ENCODE peak calls at places on chromosomes 13 and 19, in four cellular contexts. A is stimulated activated CD4-positive, alpha-beta T cell treated with anti-CD3 and anti-CD28 coated beads, Interleukin-1b, Interleukin-23, amount 100 ng/mL, for 24 hours; B is upper lobe of right lung; X is NCI-H2081. O is an unnamed sample.

GRCh38 chr19:52200044-52200443 is 10.2 kb downstream of the PPP2R1A start:
- DNase-seq in A (no peak), X (no peak), B (no peak), O (no peak)

GRCh38 chr19:41837981-41838708 is 6.3 kb downstream of the LYPD4 start:
- DNase-seq in B (peak; percentile 30), X (no peak), A (no peak), O (no peak)

GRCh38 chr19:47111081-47111589 is 2.4 kb downstream of the ZC3H4 start:
- DNase-seq in B (peak; percentile 74), A (peak; percentile 35), X (no peak), O (no peak)

GRCh38 chr13:87656311-87656710 is 14.9 kb upstream of the SLITRK5 start:
- DNase-seq in X (peak; percentile 96), B (no peak), A (no peak), O (no peak)

GRCh38 chr19:36963262-36963661 is 47.1 kb downstream of the ZNF568 start:
- DNase-seq in B (no peak), X (peak; percentile 96), A (no peak), O (no peak)

GRCh38 chr19:17855333-17856152 is 4.2 kb upstream of the RPL18A start:
- DNase-seq in B (peak; percentile 92), A (peak; percentile 89), X (peak; percentile 73), O (peak; percentile 64)

GRCh38 chr19:40831502-40832430 is 18.5 kb downstream of the CYP2A6 start:
- DNase-seq in A (no peak), X (no peak), B (no peak), O (no peak)

GRCh38 chr19:14106840-14107239 is 10.7 kb downstream of the PRKACA start:
- DNase-seq in X (no peak), A (no peak), B (no peak), O (no peak)

GRCh38 chr19:31261651-31262331 is 87.4 kb downstream of the TSHZ3 start:
- DNase-seq in X (no peak), A (no peak), B (no peak), O (no peak)

GRCh38 chr19:56566904-56567273 is 379 bp upstream of the ZNF470 start:
- DNase-seq in A (peak; percentile 18), X (no peak), B (peak; percentile 78), O (peak; percentile 2)

GRCh38 chr13:44874176-44874575 is 115.1 kb downstream of the NUFIP1 start:
- DNase-seq in B (no peak), A (no peak), X (no peak), O (no peak)

GRCh38 chr19:3798137-3798536 is 12.0 kb upstream of the MATK start:
- DNase-seq in B (no peak), X (no peak), A (no peak), O (no peak)

GRCh38 chr13:47397739-47398138 is 500.9 kb upstream of the HTR2A start:
- DNase-seq in A (no peak), X (no peak), B (no peak), O (no peak)

GRCh38 chr13:77521595-77522367 is 13.7 kb upstream of the SCEL start:
- DNase-seq in B (peak; percentile 74), X (no peak), A (no peak), O (no peak)

GRCh38 chr13:51614350-51614786 is 30.1 kb downstream of the WDFY2 start:
- DNase-seq in B (no peak), A (peak; percentile 35), X (peak; percentile 80), O (peak; percentile 35)

GRCh38 chr19:37928527-37929286 is 21.7 kb downstream of the SIPA1L3 start:
- DNase-seq in X (no peak), B (no peak), A (no peak), O (no peak)

GRCh38 chr19:4363571-4364304 is 20.4 kb downstream of the MPND start:
- DNase-seq in B (no peak), A (no peak), X (no peak), O (no peak)

GRCh38 chr19:46147791-46148288 is at the start of gene IGFL2:
- DNase-seq in B (no peak), X (no peak), A (peak; percentile 10), O (no peak)

GRCh38 chr19:18719541-18719940 is 36.1 kb downstream of the CRTC1 start:
- DNase-seq in B (no peak), A (no peak), X (no peak), O (no peak)

GRCh38 chr13:33348366-33348765 is 62.8 kb upstream of the STARD13 start:
- DNase-seq in B (no peak), X (no peak), A (no peak), O (no peak)

GRCh38 chr19:7539827-7540425 is 4.4 kb downstream of the PNPLA6 start:
- DNase-seq in B (no peak), A (no peak), X (no peak), O (no peak)

GRCh38 chr13:74136089-74136658 is 2.0 kb upstream of the KLF12 start:
- DNase-seq in X (no peak), A (no peak), B (peak; percentile 64), O (no peak)

GRCh38 chr13:111256946-111257345 is 63.5 kb upstream of the TEX29 start:
- DNase-seq in A (no peak), X (no peak), B (no peak), O (no peak)

GRCh38 chr13:39016789-39017188 is 21.1 kb downstream of the PROSER1 start:
- DNase-seq in A (no peak), X (peak; percentile 49), B (no peak), O (no peak)

GRCh38 chr19:18517606-18518005 is 4.3 kb downstream of the ELL start:
- DNase-seq in X (no peak), A (no peak), B (no peak), O (no peak)

GRCh38 chr19:14843587-14843986 is 5.1 kb downstream of the OR7A10 start:
- DNase-seq in X (no peak), B (no peak), A (no peak), O (no peak)

GRCh38 chr13:46278474-46278873 is 66.7 kb downstream of the LRRC63 start:
- DNase-seq in A (no peak), B (no peak), X (no peak), O (no peak)

GRCh38 chr19:29873801-29874575 is 62.2 kb downstream of the CCNE1 start:
- DNase-seq in X (no peak), A (no peak), B (no peak), O (no peak)

GRCh38 chr13:110507678-110508381 is 53.7 kb downstream of the RAB20 start:
- DNase-seq in B (peak; percentile 84), A (no peak), X (no peak), O (no peak)

GRCh38 chr19:49333426-49334288 is 1.5 kb upstream of the CD37 start:
- DNase-seq in A (peak; percentile 54), X (no peak), B (peak; percentile 69), O (no peak)

GRCh38 chr13:51920267-51920666 is 58.5 kb downstream of the CCDC70 start:
- DNase-seq in B (no peak), A (no peak), X (no peak), O (no peak)

GRCh38 chr13:30847697-30848307 is 58.3 kb upstream of the MEDAG start:
- DNase-seq in X (no peak), B (no peak), A (peak; percentile 8), O (no peak)

GRCh38 chr19:42360787-42361544 is 29.1 kb downstream of the CNFN start:
- DNase-seq in X (no peak), B (no peak), A (no peak), O (no peak)

GRCh38 chr19:4556574-4557185 is 2.8 kb downstream of the SEMA6B start:
- DNase-seq in A (no peak), B (peak; percentile 74), X (no peak), O (no peak)

GRCh38 chr19:14107581-14108461 is 9.7 kb downstream of the PRKACA start:
- DNase-seq in A (no peak), B (no peak), X (no peak), O (no peak)

GRCh38 chr13:95352486-95352885 is 51.2 kb upstream of the ABCC4 start:
- DNase-seq in A (no peak), B (no peak), X (no peak), O (no peak)

O was measured in GM18507.